ENCODE peak calls at places on chromosomes 13 and 19, in seven cellular contexts. F is T follicular helper cell; T is effector memory CD4-positive, alpha-beta T cell; Z is NCI-H460; D is B cell; U is stromal cell of bone marrow; G is sciatic nerve. O is an unnamed sample.

GRCh38 chr13:40434516-40435397 is 231.7 kb downstream of the FOXO1 start:
- DNase-seq in F (no peak), T (no peak), Z (no peak), D (no peak), U (no peak), G (no peak), O (no peak)

GRCh38 chr13:35723820-35724219 is 247.3 kb upstream of the MAB21L1 start:
- DNase-seq in F (no peak), T (no peak), Z (peak), D (no peak), U (no peak), G (no peak), O (no peak)

GRCh38 chr13:38429916-38430315 is 80.3 kb downstream of the UFM1 start:
- DNase-seq in F (no peak), T (no peak), Z (no peak), D (no peak), U (no peak), G (no peak), O (no peak)

GRCh38 chr19:51259348-51260245 is 8.7 kb downstream of the SIGLECL1 start:
- DNase-seq in F (no peak), T (no peak), Z (peak), D (no peak), U (peak), G (no peak), O (no peak)

GRCh38 chr19:50202399-50202798 is 1.0 kb upstream of the MYH14 start:
- DNase-seq in F (no peak), T (no peak), Z (no peak), D (no peak), U (no peak), G (no peak), O (no peak)

GRCh38 chr13:46726347-46726746 is 70.6 kb downstream of the ESD start:
- DNase-seq in F (no peak), T (no peak), Z (no peak), D (no peak), U (no peak), G (no peak), O (no peak)

GRCh38 chr19:52148256-52148655 is 8.5 kb upstream of the ZNF616 start:
- DNase-seq in F (no peak), T (no peak), Z (no peak), D (no peak), U (no peak), G (no peak), O (no peak)

GRCh38 chr19:30340724-30341595 is 31.2 kb upstream of the ZNF536 start:
- DNase-seq in F (no peak), T (no peak), Z (no peak), D (no peak), U (no peak), G (no peak), O (no peak)

GRCh38 chr19:5075603-5076002 is 106.7 kb downstream of the KDM4B start:
- DNase-seq in F (no peak), T (no peak), Z (no peak), D (no peak), U (no peak), G (no peak), O (no peak)

GRCh38 chr19:17264641-17264979 is at the start of gene USHBP1:
- DNase-seq in F (no peak), T (no peak), Z (no peak), D (no peak), U (no peak), G (no peak), O (no peak)

GRCh38 chr13:42272115-42272756 is at the start of gene AKAP11:
- DNase-seq in F (peak), T (no peak), Z (no peak), D (peak), U (peak), G (peak), O (peak)

GRCh38 chr13:110161112-110161897 is 145.7 kb downstream of the COL4A1 start:
- DNase-seq in F (no peak), T (no peak), Z (no peak), D (no peak), U (no peak), G (no peak), O (no peak)

GRCh38 chr13:33181264-33181663 is 104.3 kb downstream of the STARD13 start:
- DNase-seq in F (no peak), T (no peak), Z (no peak), D (no peak), U (no peak), G (no peak), O (no peak)

GRCh38 chr19:47713046-47714021 is at the start of gene EHD2:
- DNase-seq in F (no peak), T (no peak), Z (no peak), D (peak), U (peak), G (peak), O (peak)

GRCh38 chr19:8084152-8084551 is 31.6 kb downstream of the CCL25 start:
- DNase-seq in F (no peak), T (no peak), Z (no peak), D (no peak), U (no peak), G (no peak), O (no peak)

GRCh38 chr13:113427562-113428468 is 25.5 kb downstream of the ADPRHL1 start:
- DNase-seq in F (no peak), T (no peak), Z (no peak), D (no peak), U (no peak), G (no peak), O (no peak)

GRCh38 chr19:15584541-15585115 is 30.4 kb upstream of the CYP4F8 start:
- DNase-seq in F (peak), T (peak), Z (peak), D (peak), U (peak), G (peak), O (peak)

GRCh38 chr19:43353606-43354304 is at the start of gene CD177:
- DNase-seq in F (no peak), T (no peak), Z (no peak), D (no peak), U (no peak), G (no peak), O (no peak)

O was measured in T-helper 9 cell.